ENCODE peak calls at places on chromosomes 13 and 19, in five cellular contexts. L is cardiac muscle cell, T is psoas muscle, N is H9, G is ovary. X is an unnamed sample.
A peak's percentile ranks its signal among the peaks of the same experiment; 100 is the strongest.

GRCh38 chr13:85528578-85529215 is 270.5 kb downstream of the SLITRK6 start:
- DNase-seq in G (no peak), L (no peak), N (no peak), T (no peak), X (no peak)

GRCh38 chr13:26280295-26280694 is 26.4 kb downstream of the CDK8 start:
- DNase-seq in L (no peak), N (no peak), G (no peak), T (no peak), X (no peak)

GRCh38 chr19:5691205-5691929 is 1.3 kb downstream of the RPL36 start:
- DNase-seq in L (no peak), N (peak; percentile 37), G (peak; percentile 75), T (peak; percentile 85), X (no peak)

GRCh38 chr13:23561261-23561660 is 9.0 kb upstream of the TNFRSF19 start:
- DNase-seq in T (no peak), L (peak; percentile 37), G (no peak), N (no peak), X (no peak)

GRCh38 chr13:49869514-49869913 is 66.6 kb downstream of the SPRYD7 start:
- DNase-seq in N (peak; percentile 67), L (peak; percentile 50), T (no peak), G (no peak), X (no peak)

GRCh38 chr19:19461671-19462622 is 53.4 kb downstream of the TSSK6 start:
- DNase-seq in T (peak; percentile 93), N (peak; percentile 97), G (peak; percentile 68), L (peak; percentile 96), X (no peak)

GRCh38 chr19:17213334-17213733 is 1.8 kb upstream of the USE1 start:
- DNase-seq in L (no peak), T (no peak), N (no peak), G (no peak), X (no peak)

GRCh38 chr13:39148513-39148961 is 110.3 kb downstream of the NHLRC3 start:
- DNase-seq in T (no peak), G (no peak), N (no peak), L (no peak), X (no peak)

GRCh38 chr13:40973409-40973808 is 45.7 kb downstream of the ELF1 start:
- DNase-seq in G (no peak), L (no peak), N (no peak), T (no peak), X (no peak)

GRCh38 chr19:58398087-58398486 is 2.6 kb downstream of the RNF225 start:
- DNase-seq in G (no peak), L (no peak), N (no peak), T (no peak), X (no peak)

GRCh38 chr19:52785506-52785905 is 1.1 kb downstream of the ZNF600 start:
- DNase-seq in T (no peak), L (no peak), G (no peak), N (no peak), X (no peak)

GRCh38 chr19:12769689-12770088 is 5.7 kb downstream of the HOOK2 start:
- DNase-seq in N (peak; percentile 93), T (no peak), G (no peak), L (peak; percentile 78), X (no peak)

GRCh38 chr13:59914556-59914955 is 249.2 kb downstream of the DIAPH3 start:
- DNase-seq in L (no peak), N (no peak), G (no peak), T (no peak), X (no peak)

GRCh38 chr19:16301999-16302694 is 22.5 kb upstream of the KLF2 start:
- DNase-seq in T (peak; percentile 84), G (no peak), N (no peak), L (no peak), X (no peak)

GRCh38 chr19:39403331-39404312 is 3.0 kb upstream of the ZFP36 start:
- DNase-seq in T (peak; percentile 100), N (peak; percentile 87), G (peak; percentile 99), L (peak; percentile 60), X (peak; percentile 98)

GRCh38 chr19:12985049-12985776 is 10.1 kb upstream of the NFIX start:
- DNase-seq in T (peak; percentile 92), G (no peak), N (peak; percentile 33), L (no peak), X (no peak)

GRCh38 chr13:100542546-100543156 is 45.9 kb downstream of the GGACT start:
- DNase-seq in N (peak; percentile 26), L (no peak), G (no peak), T (no peak), X (no peak)

GRCh38 chr13:25840261-25840660 is 211.6 kb downstream of the SHISA2 start:
- DNase-seq in G (no peak), T (no peak), L (no peak), N (no peak), X (no peak)

GRCh38 chr19:35220315-35220921 is 8.1 kb downstream of the FAM187B start:
- DNase-seq in G (no peak), L (peak; percentile 9), T (no peak), N (no peak), X (no peak)

GRCh38 chr19:56112313-56112709 is 8.8 kb downstream of the ZNF787 start:
- DNase-seq in T (no peak), G (no peak), N (no peak), L (no peak), X (no peak)

GRCh38 chr13:74442751-74443150 is 308.5 kb upstream of the KLF12 start:
- DNase-seq in L (no peak), T (no peak), N (no peak), G (no peak), X (no peak)

GRCh38 chr13:43300817-43301216 is 277.4 kb downstream of the DNAJC15 start:
- DNase-seq in N (no peak), G (no peak), T (no peak), L (no peak), X (no peak)

GRCh38 chr19:11982526-11982925 is 17.7 kb downstream of the ZNF763 start:
- DNase-seq in L (no peak), N (no peak), T (no peak), G (no peak), X (no peak)

GRCh38 chr19:13051581-13052165 is 51.0 kb downstream of the LYL1 start:
- DNase-seq in L (peak; percentile 87), G (peak; percentile 77), N (peak; percentile 89), T (peak; percentile 88), X (peak; percentile 82)

GRCh38 chr13:50809133-50810090 is 34.1 kb downstream of the DLEU7 start:
- DNase-seq in T (no peak), N (no peak), G (no peak), L (no peak), X (no peak)

GRCh38 chr13:78679329-78679728 is 20.4 kb upstream of the OBI1 start:
- DNase-seq in L (peak; percentile 45), N (no peak), G (no peak), T (no peak), X (no peak)

GRCh38 chr13:38763446-38764381 is 76.8 kb downstream of the FREM2 start:
- DNase-seq in L (peak; percentile 70), N (peak; percentile 37), G (peak; percentile 16), T (no peak), X (no peak)

GRCh38 chr19:40392894-40393517 is 3.0 kb upstream of the HIPK4 start:
- DNase-seq in T (no peak), G (no peak), L (no peak), N (no peak), X (no peak)

GRCh38 chr13:75319244-75319643 is 162.7 kb downstream of the TBC1D4 start:
- DNase-seq in L (no peak), T (no peak), N (no peak), G (no peak), X (no peak)

GRCh38 chr19:56105090-56105701 is 15.9 kb downstream of the ZNF787 start:
- DNase-seq in T (peak; percentile 88), L (peak; percentile 78), N (peak; percentile 85), G (peak; percentile 67), X (no peak)

GRCh38 chr13:28955264-28955966 is 135.3 kb downstream of the MTUS2 start:
- DNase-seq in T (no peak), N (no peak), L (peak; percentile 62), G (no peak), X (no peak)

GRCh38 chr19:39052243-39052746 is 19.9 kb upstream of the FBXO27 start:
- DNase-seq in N (peak; percentile 87), T (peak; percentile 58), G (peak; percentile 15), L (peak; percentile 71), X (no peak)

GRCh38 chr19:34350161-34350561 is 14.8 kb upstream of the GPI start:
- DNase-seq in L (no peak), T (no peak), G (no peak), N (no peak), X (no peak)

GRCh38 chr13:58712191-58712590 is 1080.6 kb downstream of the PCDH17 start:
- DNase-seq in L (no peak), N (peak; percentile 84), T (no peak), G (no peak), X (no peak)

GRCh38 chr19:4069331-4069959 is 2.7 kb upstream of the ZBTB7A start:
- DNase-seq in G (no peak), L (no peak), T (peak; percentile 72), N (peak; percentile 46), X (no peak)

GRCh38 chr19:45472557-45473365 is 5.0 kb downstream of the FOSB start:
- DNase-seq in N (no peak), G (no peak), L (no peak), T (no peak), X (no peak)
- H3K4me1 ChIP-seq in N (no peaks in the 10 kb centered on the region), G (peaks cover 9% of the 10 kb centered on the region), L (peaks cover 14% of the 10 kb centered on the region), T (peaks cover 14% of the 10 kb centered on the region), X (peaks cover 4% of the 10 kb centered on the region)

DNA sequence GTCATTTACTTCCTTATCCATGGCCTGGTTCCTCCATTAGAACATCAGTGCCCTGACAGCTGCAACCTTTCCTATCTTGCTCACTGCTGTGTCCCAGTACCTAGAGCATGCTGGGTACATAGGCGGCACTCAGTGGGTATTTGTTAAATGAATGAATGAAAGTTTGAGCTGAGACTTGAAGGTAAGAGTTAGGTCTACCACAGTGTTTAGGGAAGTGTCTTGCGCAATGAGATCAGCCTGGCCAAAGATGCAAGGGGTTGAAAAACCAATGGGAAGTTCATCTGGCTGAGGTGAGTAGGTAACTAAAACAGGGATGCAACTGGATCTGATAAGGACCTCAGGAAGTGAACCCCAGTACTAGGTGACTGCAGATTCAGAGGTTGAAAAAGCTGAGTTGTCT is 24.7 kb downstream of the ZNF175 start:
- DNase-seq in G (no peak), N (no peak), L (no peak), T (no peak), X (no peak)
- H3K27ac ChIP-seq in G (no peak overlapping the region), N (no peak overlapping the region), L (no peak overlapping the region), T (no peak overlapping the region), X (no peak overlapping the region)

GRCh38 chr13:45207319-45207718 is 6.5 kb upstream of the KCTD4 start:
- DNase-seq in L (no peak), T (no peak), N (no peak), G (no peak), X (no peak)
- H3K4me1 ChIP-seq in L (no peaks in the 10 kb centered on the region), T (peaks cover 9% of the 10 kb centered on the region), N (no peaks in the 10 kb centered on the region), G (peaks cover 3% of the 10 kb centered on the region), X (peaks cover 50% of the 10 kb centered on the region)

GRCh38 chr19:10420444-10421239 is at the start of gene PDE4A:
- DNase-seq in L (peak; percentile 61), G (no peak), N (peak; percentile 57), T (peak; percentile 60), X (no peak)
- H3K27ac ChIP-seq in L (no peak within 1 kb of the TSS), G (no peak within 1 kb of the TSS), N (no peak within 1 kb of the TSS), T (no peak within 1 kb of the TSS), X (no peak within 1 kb of the TSS)

DNA sequence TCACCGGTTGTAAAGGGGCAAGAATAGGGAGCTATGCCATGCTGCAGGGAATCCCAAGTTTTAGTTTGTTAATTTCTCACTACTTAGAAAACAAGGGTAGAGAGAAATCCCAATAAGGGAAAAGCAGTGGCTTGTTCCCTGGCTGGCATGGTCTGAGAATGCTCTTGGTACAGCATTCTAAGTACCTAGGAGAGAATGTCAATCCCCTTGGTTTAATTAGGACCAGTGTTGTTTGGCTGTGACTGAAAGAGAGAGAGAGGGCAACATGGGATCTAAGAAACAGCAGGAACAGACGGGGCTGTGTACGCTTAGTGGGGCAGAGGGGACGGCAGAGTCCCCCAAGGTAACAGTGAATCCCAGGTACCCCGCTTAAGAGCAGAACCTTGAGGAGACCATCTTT is 228.8 kb downstream of the PCDH9 start:
- DNase-seq in N (no peak), L (no peak), T (no peak), G (no peak), X (no peak)
- H3K4me1 ChIP-seq in N (no peaks in the 10 kb centered on the region), L (no peaks in the 10 kb centered on the region), T (no peaks in the 10 kb centered on the region), G (no peaks in the 10 kb centered on the region), X (no peaks in the 10 kb centered on the region)